ENCODE peak calls at places on chromosomes 4 and X, in four cellular contexts. W is PC-9, A is right atrium auricular region, H is transverse colon. O is an unnamed sample.

GRCh38 chrX:72255445-72255844 is 16.6 kb upstream of the ERCC6L start:
- DNase-seq in W (no peak), A (no peak), H (no peak), O (no peak)

GRCh38 chrX:45806410-45807121 is 605.9 kb upstream of the DIPK2B start:
- DNase-seq in W (no peak), A (no peak), H (no peak), O (peak; percentile 82)

GRCh38 chr4:26033389-26033788 is 119.4 kb downstream of the SMIM20 start:
- DNase-seq in W (no peak), A (no peak), H (no peak), O (no peak)

GRCh38 chr4:88900432-88900831 is 156.6 kb downstream of the FAM13A start:
- DNase-seq in W (no peak), A (no peak), H (no peak), O (no peak)

GRCh38 chr4:155772459-155773195 is 13.8 kb downstream of the GUCY1B1 start:
- DNase-seq in W (no peak), A (no peak), H (no peak), O (no peak)

GRCh38 chrX:9320940-9321339 is 143.9 kb upstream of the TBL1X start:
- DNase-seq in W (no peak), A (no peak), H (no peak), O (no peak)

GRCh38 chrX:11420851-11421250 is 127.6 kb downstream of the AMELX start:
- DNase-seq in W (no peak), A (no peak), H (no peak), O (no peak)

GRCh38 chr4:123621072-123621705 is 224.6 kb downstream of the SPRY1 start:
- DNase-seq in W (no peak), A (peak; percentile 62), H (no peak), O (no peak)

GRCh38 chr4:17932041-17932440 is 89.5 kb downstream of the LCORL start:
- DNase-seq in W (no peak), A (no peak), H (no peak), O (no peak)

GRCh38 chrX:127873637-127874036 is 178.6 kb downstream of the ACTRT1 start:
- DNase-seq in W (no peak), A (no peak), H (no peak), O (no peak)

GRCh38 chrX:115233497-115234219 is at the start of gene LRCH2:
- DNase-seq in W (no peak), A (no peak), H (no peak), O (no peak)

GRCh38 chr4:56086073-56086521 is 137.4 kb downstream of the CEP135 start:
- DNase-seq in W (no peak), A (no peak), H (peak; percentile 32), O (no peak)

GRCh38 chr4:38128478-38129451 is 168.6 kb downstream of the PTTG2 start:
- DNase-seq in W (no peak), A (peak; percentile 65), H (peak; percentile 60), O (peak; percentile 43)

GRCh38 chr4:136750898-136751297 is 781.4 kb downstream of the PCDH18 start:
- DNase-seq in W (no peak), A (no peak), H (no peak), O (no peak)

GRCh38 chrX:3638280-3638873 is 75.1 kb downstream of the PRKX start:
- DNase-seq in W (peak; percentile 11), A (no peak), H (peak; percentile 44), O (no peak)

GRCh38 chr4:140995058-140995457 is 138.2 kb downstream of the RNF150 start:
- DNase-seq in W (no peak), A (no peak), H (no peak), O (no peak)

GRCh38 chr4:101347557-101348366 is 436 bp upstream of the PPP3CA start:
- DNase-seq in W (peak; percentile 95), A (peak; percentile 98), H (peak; percentile 100), O (peak; percentile 98)

GRCh38 chr4:150130953-150131352 is 52.7 kb downstream of the DCLK2 start:
- DNase-seq in W (no peak), A (no peak), H (no peak), O (no peak)

GRCh38 chr4:100555791-100556190 is 38.0 kb upstream of the EMCN start:
- DNase-seq in W (no peak), A (no peak), H (no peak), O (no peak)

GRCh38 chr4:168129046-168129772 is 36.9 kb downstream of the ANXA10 start:
- DNase-seq in W (no peak), A (no peak), H (no peak), O (no peak)

GRCh38 chr4:102308032-102308799 is 37.1 kb downstream of the SLC39A8 start:
- DNase-seq in W (no peak), A (no peak), H (no peak), O (no peak)

GRCh38 chr4:178185517-178185916 is 743.3 kb upstream of the AGA start:
- DNase-seq in W (no peak), A (no peak), H (no peak), O (no peak)

GRCh38 chr4:184384810-184385557 is 89.4 kb downstream of the IRF2 start:
- DNase-seq in W (peak; percentile 22), A (no peak), H (no peak), O (no peak)

GRCh38 chr4:184387351-184387750 is 87.0 kb downstream of the IRF2 start:
- DNase-seq in W (no peak), A (no peak), H (no peak), O (no peak)

GRCh38 chr4:184385705-184386141 is 88.6 kb downstream of the IRF2 start:
- DNase-seq in W (no peak), A (no peak), H (peak; percentile 81), O (peak; percentile 27)

GRCh38 chr4:184388106-184388505 is 86.2 kb downstream of the IRF2 start:
- DNase-seq in W (no peak), A (no peak), H (no peak), O (no peak)

DNA sequence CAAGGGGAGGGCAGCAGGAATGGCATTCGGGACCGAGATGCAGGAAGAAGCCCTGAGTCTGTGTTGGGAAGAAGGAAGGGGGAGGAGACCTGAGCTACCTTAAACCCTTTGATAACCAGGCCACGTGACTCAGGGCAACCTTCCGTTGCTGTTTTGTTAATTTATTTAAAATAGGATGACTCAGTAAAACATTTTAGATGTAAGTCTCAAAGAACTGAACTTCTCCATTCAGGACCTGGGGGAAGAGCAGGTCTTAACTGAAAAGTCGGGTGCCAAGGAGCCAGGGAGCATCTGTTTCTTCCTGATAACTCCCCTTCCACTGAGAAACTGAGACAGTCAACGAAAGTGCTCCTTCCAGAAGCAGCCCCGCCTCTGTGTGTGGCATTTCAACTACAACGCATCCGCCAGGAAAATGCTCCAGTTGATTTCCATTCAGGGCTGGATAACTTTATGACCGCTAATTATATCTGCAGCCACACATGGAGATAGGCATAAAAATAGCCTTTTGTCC is 88.0 kb downstream of the IRF2 start:
- DNase-seq in W (no peak), A (no peak), H (peak; percentile 82), O (no peak)
- H3K4me1 ChIP-seq in W (peaks cover 41% of the 10 kb centered on the region), A (peaks cover 88% of the 10 kb centered on the region), H (peaks cover 39% of the 10 kb centered on the region), O (peaks cover 45% of the 10 kb centered on the region)

GRCh38 chr4:95545526-95545925 is 3.2 kb downstream of the UNC5C start:
- DNase-seq in W (no peak), A (no peak), H (no peak), O (no peak)
- H3K4me3 ChIP-seq in W (no peak overlapping the region), A (no peak overlapping the region), H (no peak overlapping the region), O (no peak overlapping the region)

GRCh38 chr4:153137677-153138630 is 66.3 kb upstream of the TRIM2 start:
- DNase-seq in W (no peak), A (no peak), H (no peak), O (no peak)
- H3K4me1 ChIP-seq in W (peaks cover 3% of the 10 kb centered on the region), A (peaks cover under 1% of the 10 kb centered on the region), H (no peaks in the 10 kb centered on the region), O (no peaks in the 10 kb centered on the region)

GRCh38 chrX:79364306-79364705 is 2.8 kb downstream of the ITM2A start:
- DNase-seq in W (no peak), A (no peak), H (no peak), O (no peak)

GRCh38 chrX:79367907-79368306 is 773 bp upstream of the ITM2A start:
- DNase-seq in W (no peak), A (no peak), H (no peak), O (peak; percentile 7)

GRCh38 chrX:79365591-79365990 is 1.5 kb downstream of the ITM2A start:
- DNase-seq in W (no peak), A (no peak), H (no peak), O (no peak)

GRCh38 chrX:79366888-79367749 is at the start of gene ITM2A:
- DNase-seq in W (no peak), A (peak; percentile 63), H (peak; percentile 34), O (peak; percentile 64)

GRCh38 chrX:79366556-79366887 is 612 bp downstream of the ITM2A start:
- DNase-seq in W (no peak), A (no peak), H (no peak), O (no peak)
- H3K4me3 ChIP-seq in W (no peak overlapping the region), A (peak overlapping the region; percentile 41), H (peak overlapping the region; percentile 30), O (peak overlapping the region; percentile 94)

GRCh38 chrX:106894392-106894909 is 8.7 kb downstream of the RIPPLY1 start:
- DNase-seq in W (peak; percentile 56), A (no peak), H (peak; percentile 45), O (peak; percentile 44)

GRCh38 chrX:106898462-106898861 is 4.7 kb downstream of the RIPPLY1 start:
- DNase-seq in W (no peak), A (no peak), H (no peak), O (peak; percentile 39)

GRCh38 chrX:106891762-106892161 is 11.4 kb downstream of the RIPPLY1 start:
- DNase-seq in W (no peak), A (no peak), H (no peak), O (no peak)

GRCh38 chrX:106897259-106897658 is 5.9 kb downstream of the RIPPLY1 start:
- DNase-seq in W (no peak), A (no peak), H (no peak), O (no peak)

DNA sequence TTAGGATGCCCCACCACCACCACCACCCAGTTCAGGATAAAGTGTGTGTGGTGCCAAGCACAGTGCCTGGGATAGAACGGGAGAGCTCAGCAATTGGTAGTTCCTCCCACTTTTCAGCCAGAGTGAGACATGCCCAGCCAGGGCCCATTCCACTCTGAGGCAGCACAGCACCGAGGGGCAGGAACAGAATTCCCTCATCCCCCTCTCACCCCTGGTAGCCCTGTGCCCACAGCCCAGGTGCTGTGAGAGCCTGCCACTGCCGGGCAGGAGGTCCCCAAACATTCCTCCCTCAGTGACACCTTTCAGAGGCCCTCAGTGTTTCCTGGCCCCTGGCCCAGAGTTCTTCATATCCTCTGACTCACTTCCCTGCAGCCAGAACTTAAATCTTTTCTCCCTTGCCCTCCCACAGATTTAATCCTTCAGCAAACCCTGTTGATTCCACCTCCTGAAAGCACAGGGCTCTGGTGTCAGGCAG is 8.1 kb downstream of the RIPPLY1 start:
- DNase-seq in W (peak; percentile 43), A (no peak), H (no peak), O (no peak)
- H3K4me1 ChIP-seq in W (peaks cover 41% of the 10 kb centered on the region), A (peaks cover 3% of the 10 kb centered on the region), H (no peaks in the 10 kb centered on the region), O (no peaks in the 10 kb centered on the region)

DNA sequence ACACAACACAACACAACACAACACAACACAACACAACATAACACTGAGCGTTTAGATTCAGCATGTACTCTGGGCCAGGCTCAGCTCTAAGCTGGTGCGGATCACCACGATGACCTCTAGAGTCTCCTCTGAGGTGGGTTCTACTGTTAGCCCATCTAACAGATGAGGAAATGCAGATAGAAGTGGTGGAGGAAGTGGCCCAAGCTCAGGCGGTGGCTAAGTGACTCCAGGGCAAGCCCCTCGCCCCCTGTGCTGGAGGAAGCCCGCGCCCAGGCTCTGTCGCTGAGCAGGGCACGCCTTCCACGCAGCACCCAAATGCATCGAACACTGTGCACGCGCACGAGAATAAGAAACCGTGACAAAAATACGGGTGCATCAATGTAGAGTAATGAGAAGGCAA is 45.3 kb upstream of the CDKN2AIP start:
- DNase-seq in W (no peak), A (no peak), H (no peak), O (no peak)
- H3K4me3 ChIP-seq in W (no peak overlapping the region), A (no peak overlapping the region), H (no peak overlapping the region), O (no peak overlapping the region)

O was measured in CD4-positive, CD25-positive, alpha-beta regulatory T cell.